ENCODE peak calls at places on chromosomes 4 and X, in eight cellular contexts. M is naive thymus-derived CD4-positive, alpha-beta T cell; G is SK-N-SH; Z is body of pancreas; C is dorsolateral prefrontal cortex; T is aorta; J is right cardiac atrium; A is A673. B is an unnamed sample.

GRCh38 chr4:169064281-169064680 is 54.2 kb upstream of the CBR4 start:
- DNase-seq in M (no peak), G (no peak), C (no peak), J (no peak), T (no peak), A (no peak), Z (no peak), B (no peak)

GRCh38 chrX:107117993-107118321 is 665 bp downstream of the RBM41 start:
- DNase-seq in M (no peak), Z (no peak), G (peak; percentile 39), T (no peak), A (peak; percentile 10), C (no peak), J (no peak), B (no peak)

GRCh38 chrX:139804482-139804881 is 96.5 kb upstream of the MCF2 start:
- DNase-seq in J (no peak), Z (no peak), C (no peak), G (no peak), T (no peak), A (no peak), M (no peak), B (no peak)

GRCh38 chrX:66676990-66677389 is 38.1 kb upstream of the EDA2R start:
- DNase-seq in J (no peak), M (no peak), A (peak; percentile 17), T (no peak), C (no peak), Z (no peak), G (no peak), B (no peak)

GRCh38 chrX:24317567-24317966 is 3.7 kb upstream of the SUPT20HL2 start:
- DNase-seq in G (peak; percentile 61), M (no peak), T (no peak), Z (no peak), C (no peak), J (no peak), A (no peak), B (no peak)

GRCh38 chrX:65587616-65588526 is 53.3 kb upstream of the LAS1L start:
- DNase-seq in G (no peak), T (peak; percentile 90), C (peak; percentile 51), M (no peak), A (peak; percentile 56), J (peak; percentile 84), Z (peak; percentile 60), B (peak; percentile 1)

GRCh38 chr4:67713531-67714247 is 12.7 kb upstream of the UBA6 start:
- DNase-seq in C (no peak), A (no peak), Z (no peak), J (no peak), T (no peak), M (no peak), G (no peak), B (no peak)

GRCh38 chr4:123890889-123891288 is 494.3 kb downstream of the SPRY1 start:
- DNase-seq in T (no peak), Z (no peak), A (no peak), J (no peak), G (no peak), C (no peak), M (no peak), B (no peak)

GRCh38 chr4:107619731-107620130 is 100.3 kb downstream of the PAPSS1 start:
- DNase-seq in G (no peak), M (no peak), J (no peak), Z (no peak), T (no peak), A (no peak), C (no peak), B (no peak)

GRCh38 chr4:176443646-176444409 is 124.1 kb downstream of the SPCS3 start:
- DNase-seq in M (no peak), A (no peak), J (no peak), G (no peak), C (no peak), Z (no peak), T (no peak), B (no peak)

GRCh38 chr4:185779520-185779919 is 32.5 kb downstream of the SORBS2 start:
- DNase-seq in A (no peak), M (no peak), J (no peak), G (no peak), T (no peak), C (no peak), Z (no peak), B (no peak)
- H3K27ac ChIP-seq in A (no peak overlapping the region), M (no peak overlapping the region), J (no peak overlapping the region), G (peak overlapping the region; percentile 39), T (no peak overlapping the region), C (no peak overlapping the region), Z (peak overlapping the region; percentile 36), B (no peak overlapping the region)

GRCh38 chr4:36207808-36208207 is 36.5 kb downstream of the ARAP2 start:
- DNase-seq in M (no peak), J (no peak), A (no peak), T (no peak), G (no peak), C (no peak), Z (no peak), B (no peak)
- H3K27ac ChIP-seq in M (no peak overlapping the region), J (no peak overlapping the region), A (no peak overlapping the region), T (no peak overlapping the region), G (no peak overlapping the region), C (peak overlapping the region; percentile 96), Z (no peak overlapping the region), B (peak overlapping the region; percentile 83)

GRCh38 chr4:6576512-6576911 is 1.5 kb downstream of the MAN2B2 start:
- DNase-seq in T (no peak), C (no peak), J (no peak), A (no peak), G (no peak), Z (peak; percentile 87), M (no peak), B (no peak)

GRCh38 chr4:6574747-6575502 is at the start of gene MAN2B2:
- DNase-seq in A (peak; percentile 89), Z (peak; percentile 90), J (peak; percentile 91), G (peak; percentile 100), C (peak; percentile 81), T (peak; percentile 92), M (peak; percentile 77), B (peak; percentile 90)

GRCh38 chr4:6573551-6573950 is 1.4 kb upstream of the MAN2B2 start:
- DNase-seq in G (no peak), M (no peak), J (no peak), A (no peak), Z (no peak), T (no peak), C (no peak), B (no peak)

GRCh38 chr4:6575503-6576240 is 683 bp downstream of the MAN2B2 start:
- DNase-seq in A (no peak), M (no peak), G (no peak), Z (no peak), C (no peak), J (no peak), T (no peak), B (no peak)

GRCh38 chr4:6573986-6574746 is 823 bp upstream of the MAN2B2 start:
- DNase-seq in A (no peak), J (no peak), Z (no peak), T (no peak), G (no peak), M (no peak), C (no peak), B (no peak)
- H3K27ac ChIP-seq in A (no peak overlapping the region), J (no peak overlapping the region), Z (peak overlapping the region; percentile 71), T (no peak overlapping the region), G (no peak overlapping the region), M (peak overlapping the region; percentile 83), C (peak overlapping the region; percentile 94), B (peak overlapping the region; percentile 84)

GRCh38 chr4:174450051-174450450 is 72.2 kb downstream of the HPGD start:
- DNase-seq in Z (no peak), J (no peak), T (no peak), A (no peak), C (no peak), G (no peak), M (no peak), B (no peak)

GRCh38 chr4:174449152-174449551 is 73.1 kb downstream of the HPGD start:
- DNase-seq in Z (no peak), M (no peak), C (no peak), J (no peak), G (no peak), T (no peak), A (no peak), B (no peak)

GRCh38 chr4:174450452-174450851 is 71.8 kb downstream of the HPGD start:
- DNase-seq in M (no peak), J (no peak), C (no peak), A (no peak), Z (no peak), G (no peak), T (no peak), B (no peak)

GRCh38 chr4:174454815-174455473 is 67.3 kb downstream of the HPGD start:
- DNase-seq in C (no peak), J (no peak), Z (no peak), T (no peak), M (no peak), G (no peak), A (no peak), B (no peak)

DNA sequence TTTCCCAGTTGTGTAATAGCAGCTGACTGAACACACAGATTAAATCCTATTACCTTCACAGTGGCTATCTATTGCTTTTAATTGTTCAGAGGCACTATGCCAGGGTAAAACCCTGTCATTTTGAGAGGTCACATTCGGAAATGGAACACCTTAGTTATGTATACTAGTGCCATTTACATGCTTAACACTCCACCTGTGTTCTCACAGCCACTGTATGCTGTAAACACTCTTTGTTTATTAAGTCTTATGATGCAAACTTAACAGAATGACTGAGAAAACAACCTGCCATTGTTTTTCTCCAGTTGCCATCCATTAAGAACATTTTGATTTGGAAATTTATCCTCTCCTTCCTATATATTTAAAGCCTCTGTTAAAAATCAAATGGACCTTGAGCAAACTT is 70.4 kb downstream of the HPGD start:
- DNase-seq in Z (no peak), A (no peak), J (no peak), T (no peak), M (no peak), C (no peak), G (no peak), B (no peak)
- H3K27ac ChIP-seq in Z (no peak overlapping the region), A (no peak overlapping the region), J (no peak overlapping the region), T (no peak overlapping the region), M (no peak overlapping the region), C (no peak overlapping the region), G (no peak overlapping the region), B (no peak overlapping the region)

DNA sequence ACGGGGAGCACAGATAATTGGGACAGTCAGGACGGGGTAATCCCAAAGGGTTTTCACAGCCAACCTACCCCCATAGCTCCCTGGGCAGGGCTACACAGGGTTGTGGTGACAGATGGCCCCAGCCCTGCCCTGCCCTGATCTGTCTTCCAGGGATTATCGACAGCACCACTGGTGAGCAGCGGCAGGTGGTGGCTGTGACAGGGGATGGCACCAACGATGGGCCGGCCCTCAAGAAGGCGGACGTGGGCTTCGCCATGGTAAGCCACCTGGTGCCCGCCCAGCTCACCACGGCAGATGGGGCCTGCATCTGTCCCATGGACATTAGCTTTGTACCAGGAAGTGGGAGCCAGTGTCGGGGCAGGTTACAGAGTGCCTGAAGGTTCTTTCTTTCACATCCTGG is 39.3 kb downstream of the ATP2B3 start:
- DNase-seq in T (no peak), Z (no peak), A (no peak), C (no peak), J (no peak), M (no peak), G (no peak), B (no peak)
- H3K27ac ChIP-seq in T (no peak overlapping the region), Z (no peak overlapping the region), A (no peak overlapping the region), C (peak overlapping the region; percentile 91), J (no peak overlapping the region), M (no peak overlapping the region), G (no peak overlapping the region), B (peak overlapping the region; percentile 88)

DNA sequence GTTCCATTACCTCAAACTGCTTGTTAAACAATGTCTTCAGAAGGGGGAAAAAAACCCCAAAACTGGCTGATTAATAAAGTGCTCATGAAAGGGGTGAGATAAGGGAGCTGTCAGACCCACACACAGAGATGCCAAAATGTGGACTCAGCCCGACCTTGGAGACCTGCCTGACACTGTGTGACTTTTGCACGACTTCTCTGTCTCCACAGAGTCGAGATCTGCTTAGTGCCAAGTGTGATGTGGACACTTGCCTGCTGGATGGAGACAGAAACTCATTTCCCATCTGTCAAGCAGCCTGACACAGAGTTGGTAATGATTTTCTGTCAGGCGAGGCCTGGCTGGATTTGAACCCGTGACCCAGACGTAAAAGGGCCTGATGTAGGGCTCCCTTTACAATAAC is 31.6 kb downstream of the REELD1 start:
- DNase-seq in G (no peak), J (peak; percentile 79), A (no peak), M (no peak), Z (no peak), C (no peak), T (peak; percentile 66), B (no peak)
- H3K27ac ChIP-seq in G (no peak overlapping the region), J (peak overlapping the region; percentile 14), A (no peak overlapping the region), M (no peak overlapping the region), Z (no peak overlapping the region), C (no peak overlapping the region), T (no peak overlapping the region), B (no peak overlapping the region)

B was measured in substantia nigra.